ENCODE peak calls at places on chromosomes 11 and 22, in nine cellular contexts. J, Y, Z, A, U, D, L, X and E are unnamed samples.

GRCh38 chr11:107564877-107565218 is 687 bp downstream of the ALKBH8 start:
- DNase-seq in L (no peak), J (no peak), D (no peak), Y (no peak), U (no peak), A (no peak), X (no peak), Z (no peak), E (no peak)

GRCh38 chr11:45834298-45834756 is 12.9 kb upstream of the CRY2 start:
- DNase-seq in U (no peak), A (no peak), D (peak), Y (no peak), L (no peak), J (no peak), Z (no peak), X (no peak), E (no peak)

GRCh38 chr22:23246982-23247766 is 66.9 kb downstream of the BCR start:
- DNase-seq in X (no peak), Z (peak), A (no peak), J (no peak), U (no peak), D (no peak), Y (no peak), L (no peak), E (no peak)

GRCh38 chr11:11338304-11338703 is 14.7 kb downstream of the CSNK2A3 start:
- DNase-seq in U (no peak), Y (no peak), L (no peak), X (no peak), Z (no peak), D (no peak), A (no peak), J (no peak), E (no peak)

GRCh38 chr11:72333657-72334056 is 89.7 kb upstream of the PHOX2A start:
- DNase-seq in D (peak), Y (no peak), J (no peak), U (no peak), Z (no peak), X (no peak), L (no peak), A (no peak), E (no peak)

GRCh38 chr11:35935390-35935789 is 8.5 kb upstream of the LDLRAD3 start:
- DNase-seq in J (no peak), A (no peak), L (no peak), Y (no peak), U (no peak), X (no peak), Z (no peak), D (no peak), E (no peak)

GRCh38 chr11:129291556-129291955 is 84.1 kb upstream of the BARX2 start:
- DNase-seq in D (no peak), L (no peak), X (no peak), U (no peak), A (no peak), J (no peak), Z (no peak), Y (no peak), E (no peak)

GRCh38 chr22:46075764-46076531 is 74.4 kb upstream of the PPARA start:
- DNase-seq in A (no peak), Y (peak), Z (no peak), X (no peak), J (peak), U (no peak), L (peak), D (no peak), E (no peak)

GRCh38 chr22:32031466-32031865 is 11.6 kb upstream of the SLC5A1 start:
- DNase-seq in L (no peak), J (no peak), U (no peak), Z (no peak), Y (no peak), D (no peak), X (no peak), A (no peak), E (no peak)

GRCh38 chr11:126459691-126460404 is 104.4 kb downstream of the ST3GAL4 start:
- DNase-seq in U (no peak), D (no peak), L (no peak), Y (peak), Z (no peak), A (peak), X (peak), J (no peak), E (peak)

GRCh38 chr11:112734207-112734606 is 227.0 kb upstream of the NCAM1 start:
- DNase-seq in U (no peak), Y (no peak), L (no peak), J (peak), X (peak), D (peak), A (peak), Z (peak), E (no peak)

GRCh38 chr11:18590573-18590972 is 2.0 kb upstream of the UEVLD start:
- DNase-seq in Z (no peak), L (no peak), A (no peak), D (no peak), X (no peak), U (no peak), Y (no peak), J (no peak), E (no peak)

GRCh38 chr11:120717623-120718022 is 206.1 kb downstream of the GRIK4 start:
- DNase-seq in Y (no peak), J (no peak), X (no peak), U (no peak), L (no peak), Z (no peak), A (no peak), D (no peak), E (no peak)

GRCh38 chr11:19728436-19728835 is 15.8 kb downstream of the NAV2 start:
- DNase-seq in Y (no peak), X (peak), U (no peak), Z (no peak), L (peak), J (peak), D (no peak), A (peak), E (peak)

GRCh38 chr11:798093-798713 is at the start of gene SLC25A22:
- DNase-seq in Y (peak), Z (peak), J (peak), D (peak), U (peak), X (peak), L (peak), A (peak), E (no peak)

GRCh38 chr11:43947003-43947500 is 4.6 kb downstream of the C11orf96 start:
- DNase-seq in A (peak), D (no peak), Y (no peak), Z (peak), J (no peak), X (peak), U (no peak), L (no peak), E (no peak)

GRCh38 chr11:72683782-72684200 is 9.6 kb upstream of the PDE2A start:
- DNase-seq in U (peak), J (peak), Z (peak), X (peak), D (peak), A (peak), L (peak), Y (peak), E (no peak)

GRCh38 chr22:46276563-46276962 is 8.8 kb downstream of the TTC38 start:
- DNase-seq in Z (no peak), L (no peak), Y (no peak), J (no peak), D (no peak), U (no peak), X (no peak), A (no peak), E (no peak)

GRCh38 chr22:38572065-38572464 is 2.1 kb upstream of the DMC1 start:
- DNase-seq in J (peak), U (peak), X (peak), L (no peak), A (peak), Z (peak), D (peak), Y (no peak), E (no peak)

GRCh38 chr22:35752172-35752832 is 34.6 kb downstream of the APOL5 start:
- DNase-seq in A (no peak), J (no peak), X (no peak), D (no peak), U (no peak), Z (no peak), L (no peak), Y (no peak), E (no peak)

GRCh38 chr11:72305077-72305476 is 61.1 kb upstream of the PHOX2A start:
- DNase-seq in L (no peak), J (no peak), Y (no peak), D (no peak), A (no peak), Z (no peak), U (no peak), X (no peak), E (no peak)

DNA sequence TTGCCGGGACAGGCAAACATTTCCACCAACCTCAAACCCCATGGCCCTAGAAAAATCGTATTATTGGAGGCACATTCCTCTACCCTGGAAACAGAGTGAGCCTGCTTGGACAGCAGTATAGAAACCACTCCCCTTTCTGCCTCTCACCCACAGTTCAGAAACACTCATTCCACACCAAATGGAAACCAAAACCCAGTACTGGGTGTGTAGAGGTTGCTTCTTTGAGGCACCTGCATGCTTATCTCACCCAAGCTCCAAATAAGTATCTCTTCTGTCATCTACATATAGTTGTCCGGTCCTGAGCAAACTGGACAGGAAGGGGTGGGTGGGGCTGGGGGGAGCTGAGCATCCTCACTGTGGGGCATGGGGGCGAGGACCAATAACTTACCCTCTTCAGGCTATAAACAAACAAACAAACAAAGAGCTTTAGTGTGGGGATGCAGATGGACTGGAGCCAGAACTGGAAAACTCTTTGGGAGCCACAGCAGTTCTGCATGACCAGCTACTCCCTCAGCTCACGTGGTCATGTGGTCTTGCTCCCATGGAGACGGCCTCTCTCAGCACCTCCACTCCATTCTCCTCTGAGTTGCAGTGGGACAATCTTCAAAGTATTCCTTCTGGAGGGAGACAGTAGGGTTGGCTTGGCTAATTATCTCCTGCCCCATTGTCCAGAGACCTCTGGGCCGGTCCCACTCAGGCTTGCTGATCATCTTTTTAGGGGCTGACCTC is 1.0 kb upstream of the PLAAT2 start:
- DNase-seq in D (no peak), X (no peak), Z (no peak), L (no peak), U (no peak), Y (no peak), J (no peak), A (no peak), E (no peak)
- H3K4me3 ChIP-seq in D (no peak), X (no peak), Z (no peak), L (no peak), U (no peak), Y (no peak), J (no peak), A (no peak), E (no peak)

GRCh38 chr11:75151346-75152047 is 590 bp downstream of the SLCO2B1 start:
- DNase-seq in L (no peak), A (no peak), Y (no peak), Z (no peak), X (no peak), D (no peak), J (no peak), U (no peak), E (no peak)

GRCh38 chr11:75150879-75151278 is at the start of gene SLCO2B1:
- DNase-seq in D (no peak), J (peak), X (no peak), Z (no peak), Y (no peak), L (no peak), U (no peak), A (no peak), E (no peak)

GRCh38 chr11:75150079-75150478 is 828 bp upstream of the SLCO2B1 start:
- DNase-seq in Y (no peak), Z (no peak), L (no peak), X (no peak), U (no peak), J (no peak), A (no peak), D (no peak), E (no peak)

GRCh38 chr11:75152651-75153553 is 2.0 kb downstream of the SLCO2B1 start:
- DNase-seq in D (no peak), J (no peak), X (no peak), L (no peak), U (no peak), A (no peak), Z (no peak), Y (no peak), E (no peak)

GRCh38 chr11:75152090-75152489 is 1.2 kb downstream of the SLCO2B1 start:
- DNase-seq in A (no peak), D (no peak), X (no peak), Z (no peak), L (no peak), U (no peak), J (no peak), Y (no peak), E (no peak)
- H3K4me3 ChIP-seq in A (no peak), D (no peak), X (no peak), Z (no peak), L (peak), U (no peak), J (peak), Y (peak), E (no peak)

GRCh38 chr22:37229012-37229804 is 14.9 kb downstream of the RAC2 start:
- DNase-seq in D (peak), A (peak), L (no peak), Y (peak), X (peak), J (no peak), U (peak), Z (peak), E (peak)

GRCh38 chr22:37231406-37232139 is 12.5 kb downstream of the RAC2 start:
- DNase-seq in U (no peak), X (no peak), L (peak), J (no peak), D (no peak), A (no peak), Y (peak), Z (no peak), E (no peak)

GRCh38 chr22:37232140-37232998 is 11.7 kb downstream of the RAC2 start:
- DNase-seq in U (no peak), Y (peak), A (no peak), D (peak), Z (no peak), J (no peak), X (no peak), L (peak), E (no peak)

GRCh38 chr22:37229805-37230672 is 14.0 kb downstream of the RAC2 start:
- DNase-seq in J (no peak), U (no peak), D (peak), X (peak), L (peak), A (peak), Z (peak), Y (peak), E (peak)

GRCh38 chr22:37230673-37231405 is 13.2 kb downstream of the RAC2 start:
- DNase-seq in A (no peak), Y (peak), Z (no peak), U (no peak), X (no peak), J (peak), L (peak), D (peak), E (no peak)
- H3K4me3 ChIP-seq in A (no peak), Y (peak), Z (no peak), U (no peak), X (no peak), J (no peak), L (no peak), D (no peak), E (no peak)

DNA sequence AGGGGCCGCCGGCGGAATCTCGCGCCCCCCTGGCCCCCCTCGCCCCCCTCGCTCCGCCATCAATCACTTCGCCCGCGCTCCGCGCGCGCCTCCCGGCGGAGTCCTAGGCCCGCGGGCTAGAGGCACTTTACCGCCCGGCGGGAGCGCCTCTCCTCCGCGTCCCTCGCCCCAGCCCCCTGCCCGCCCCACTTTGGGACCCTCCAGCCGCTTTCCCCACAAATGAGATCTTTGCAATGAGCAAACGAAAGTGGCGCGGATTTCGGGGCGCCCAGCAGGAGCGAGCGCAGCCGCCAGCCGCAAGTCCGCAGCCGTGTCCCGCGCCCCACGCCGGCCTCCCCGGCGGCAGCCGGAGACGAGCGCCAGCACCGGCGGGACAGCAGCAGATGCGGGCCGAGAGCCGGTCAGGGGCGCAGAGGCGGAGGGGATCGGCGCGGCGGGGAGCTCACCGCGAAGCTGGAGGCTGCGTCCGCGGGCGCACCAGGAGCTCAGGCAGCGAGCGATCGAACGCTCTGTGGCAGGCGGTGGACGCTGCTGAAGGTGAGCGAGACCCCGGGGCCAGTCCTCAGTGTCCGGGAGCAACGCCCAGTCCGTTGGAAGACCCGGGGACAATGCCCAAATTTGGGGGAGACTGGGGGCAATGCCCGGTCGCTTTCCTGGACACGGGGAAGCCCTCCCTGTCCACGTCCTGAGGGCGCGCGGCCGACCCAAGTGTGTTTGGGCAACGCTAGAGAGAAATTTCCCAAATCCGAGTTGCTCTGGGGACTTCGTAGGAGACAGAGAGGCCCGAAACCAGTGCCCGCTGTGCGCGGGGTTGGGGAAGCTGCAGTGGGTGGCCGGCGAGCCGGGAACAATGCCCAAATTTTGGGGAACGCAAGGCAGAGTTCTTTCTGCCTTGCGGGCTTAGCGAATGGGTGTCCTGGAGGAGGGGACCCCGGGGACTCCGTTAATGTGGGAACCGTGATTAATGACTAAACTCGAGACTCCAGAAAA is 1.5 kb upstream of the IGF2 start:
- DNase-seq in A (no peak), U (no peak), Z (no peak), Y (peak), J (no peak), L (peak), D (no peak), X (no peak), E (no peak)
- H3K4me3 ChIP-seq in A (no peak), U (no peak), Z (no peak), Y (no peak), J (no peak), L (no peak), D (no peak), X (no peak), E (no peak)

DNA sequence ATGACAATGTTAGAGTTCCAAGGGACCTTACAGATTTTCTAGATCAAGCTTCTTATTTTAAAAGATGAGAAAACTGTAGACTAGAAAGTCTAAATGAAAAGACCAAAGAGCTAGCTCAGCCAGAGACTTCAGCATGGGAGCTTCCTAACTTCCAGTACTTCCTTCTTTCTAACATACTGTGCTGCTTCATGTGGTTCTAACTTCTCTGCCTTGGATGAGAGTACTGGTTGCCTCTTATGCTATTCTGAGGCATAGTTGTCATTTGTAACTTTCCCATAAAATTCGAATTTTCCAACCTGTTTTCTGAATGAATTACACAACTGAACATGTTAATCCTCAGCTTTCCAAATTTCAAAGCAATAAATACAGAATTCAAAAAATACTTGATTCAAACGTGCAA is 1.8 kb downstream of the MTMR2 start:
- DNase-seq in Y (no peak), L (no peak), D (no peak), U (no peak), Z (no peak), J (no peak), A (no peak), X (peak), E (no peak)
- H3K4me3 ChIP-seq in Y (peak), L (no peak), D (no peak), U (peak), Z (no peak), J (no peak), A (peak), X (peak), E (no peak)

DNA sequence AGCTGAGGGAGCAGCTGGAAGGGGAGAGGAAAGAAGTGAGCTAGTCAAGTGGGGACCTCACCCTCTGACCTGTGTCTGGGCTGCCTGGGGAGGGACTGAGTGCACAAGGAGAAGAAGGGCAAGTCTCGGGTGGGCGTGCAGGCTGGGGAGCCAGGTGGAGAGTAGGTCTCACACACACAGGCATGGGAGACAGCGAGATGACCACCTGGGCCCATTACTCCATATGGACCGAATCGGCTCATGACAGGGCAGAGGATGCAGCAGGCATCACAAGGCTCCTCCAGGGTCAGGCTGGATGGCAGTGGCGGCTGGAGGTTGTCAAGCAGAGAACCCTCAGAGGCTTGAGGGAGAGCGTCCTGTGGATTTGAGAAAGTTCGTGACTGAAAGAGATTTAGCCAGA is 63.5 kb downstream of the CEP164 start:
- DNase-seq in J (no peak), A (no peak), Y (no peak), X (no peak), D (no peak), U (no peak), Z (no peak), L (no peak), E (no peak)
- H3K4me3 ChIP-seq in J (no peak), A (no peak), Y (no peak), X (no peak), D (no peak), U (no peak), Z (no peak), L (no peak), E (no peak)